ENCODE peak calls at places on chromosomes 6 and 20, in nine cellular contexts. T is cardiac fibroblast; M is astrocyte of the cerebellum; D is activated CD8-positive, alpha-beta memory T cell treated with anti-CD3 and anti-CD28 coated beads for 24 hours; Q is C1 segment of cervical spinal cord; H is SW 1271; N is SHP77 treated with DMSO at 0.1 percent for 48 hours; A is activated CD4-positive, alpha-beta T cell treated with anti-CD3 and anti-CD28 coated beads, Interleukin-2, amount 50 U/mL, for 4 hours; F is GM04503. O is an unnamed sample.
A peak's percentile ranks its signal among the peaks of the same experiment; 100 is the strongest.

GRCh38 chr6:90127589-90127988 is 169.1 kb downstream of the BACH2 start:
- DNase-seq in T (no peak), M (no peak), D (no peak), Q (no peak), H (no peak), N (no peak), A (no peak), F (no peak), O (no peak)

GRCh38 chr20:21238818-21239530 is 64.2 kb upstream of the XRN2 start:
- DNase-seq in T (no peak), M (no peak), D (no peak), Q (no peak), H (no peak), N (no peak), A (no peak), F (no peak), O (no peak)

GRCh38 chr6:53734473-53735299 is 60.1 kb upstream of the LRRC1 start:
- DNase-seq in T (peak; percentile 50), M (peak; percentile 71), D (no peak), Q (no peak), H (peak; percentile 71), N (peak; percentile 31), A (no peak), F (peak; percentile 59), O (peak; percentile 20)

GRCh38 chr20:29873946-29874345 is 1383.5 kb upstream of the DEFB115 start:
- DNase-seq in T (peak; percentile 51), M (no peak), D (no peak), Q (no peak), H (no peak), N (no peak), A (no peak), F (no peak), O (peak; percentile 61)

GRCh38 chr6:164721460-164721859 is 587.9 kb downstream of the C6orf118 start:
- DNase-seq in T (no peak), M (no peak), D (no peak), Q (no peak), H (no peak), N (no peak), A (no peak), F (no peak), O (no peak)

GRCh38 chr6:149080511-149080910 is 237.0 kb upstream of the TAB2 start:
- DNase-seq in T (peak; percentile 31), M (peak; percentile 24), D (no peak), Q (no peak), H (no peak), N (no peak), A (no peak), F (no peak), O (no peak)

GRCh38 chr20:58839474-58839874 is 11.2 kb downstream of the GNAS-AS1 start:
- DNase-seq in T (peak; percentile 18), M (no peak), D (peak; percentile 74), Q (no peak), H (no peak), N (no peak), A (peak; percentile 42), F (no peak), O (peak; percentile 33)

GRCh38 chr20:10076126-10077080 is 41.6 kb downstream of the ANKEF1 start:
- DNase-seq in T (peak; percentile 38), M (no peak), D (no peak), Q (no peak), H (no peak), N (no peak), A (no peak), F (no peak), O (no peak)

GRCh38 chr6:28207244-28208179 is 17.6 kb upstream of the ZSCAN9 start:
- DNase-seq in T (peak; percentile 13), M (no peak), D (no peak), Q (no peak), H (no peak), N (no peak), A (no peak), F (no peak), O (no peak)

GRCh38 chr6:159098636-159099106 is 53.9 kb upstream of the TAGAP start:
- DNase-seq in T (no peak), M (no peak), D (peak; percentile 83), Q (no peak), H (no peak), N (no peak), A (peak; percentile 66), F (no peak), O (no peak)

GRCh38 chr6:42281016-42281533 is 63.4 kb upstream of the MRPS10 start:
- DNase-seq in T (no peak), M (no peak), D (no peak), Q (no peak), H (no peak), N (no peak), A (no peak), F (no peak), O (no peak)

GRCh38 chr6:35360349-35361138 is 18.2 kb downstream of the PPARD start:
- DNase-seq in T (peak; percentile 40), M (peak; percentile 65), D (no peak), Q (peak; percentile 50), H (no peak), N (no peak), A (no peak), F (no peak), O (no peak)

GRCh38 chr20:47036091-47036880 is 141.6 kb downstream of the EYA2 start:
- DNase-seq in T (no peak), M (no peak), D (no peak), Q (no peak), H (no peak), N (no peak), A (no peak), F (no peak), O (no peak)

GRCh38 chr6:93447874-93448273 is 28.5 kb upstream of the EPHA7 start:
- DNase-seq in T (no peak), M (no peak), D (no peak), Q (no peak), H (no peak), N (no peak), A (no peak), F (no peak), O (no peak)

GRCh38 chr6:22921831-22922230 is 352.5 kb downstream of the HDGFL1 start:
- DNase-seq in T (no peak), M (no peak), D (no peak), Q (no peak), H (no peak), N (no peak), A (no peak), F (no peak), O (no peak)

GRCh38 chr20:18003897-18004296 is 35.1 kb downstream of the MGME1 start:
- DNase-seq in T (no peak), M (no peak), D (no peak), Q (no peak), H (no peak), N (no peak), A (no peak), F (no peak), O (no peak)

GRCh38 chr6:149079456-149079855 is 238.1 kb upstream of the TAB2 start:
- DNase-seq in T (no peak), M (no peak), D (no peak), Q (no peak), H (no peak), N (no peak), A (no peak), F (no peak), O (no peak)

GRCh38 chr20:31967830-31968249 is at the start of gene XKR7:
- DNase-seq in T (no peak), M (no peak), D (peak; percentile 58), Q (no peak), H (no peak), N (no peak), A (no peak), F (no peak), O (peak; percentile 92)

O was measured in NCI-H146.